ENCODE peak calls at places on chromosomes 3 and 15, in seven cellular contexts. P is astrocyte of the spinal cord, A is astrocyte, L is GM13976, S is A549, J is cardiac muscle cell, C is adrenal gland. O is an unnamed sample.
A peak's percentile ranks its signal among the peaks of the same experiment; 100 is the strongest.

GRCh38 chr3:55333041-55333440 is 154.1 kb downstream of the WNT5A start:
- DNase-seq in P (peak; percentile 28), A (no peak), L (no peak), S (no peak), J (peak; percentile 20), C (no peak), O (no peak)

GRCh38 chr3:37050242-37050641 is 56.9 kb downstream of the MLH1 start:
- DNase-seq in P (no peak), A (no peak), L (no peak), S (no peak), J (no peak), C (no peak), O (no peak)

GRCh38 chr15:83066034-83066760 is 855 bp downstream of the BTBD1 start:
- DNase-seq in P (no peak), A (no peak), L (no peak), S (no peak), J (no peak), C (peak; percentile 22), O (no peak)

GRCh38 chr15:42448281-42448680 is 42.7 kb downstream of the ZNF106 start:
- DNase-seq in P (no peak), A (no peak), L (no peak), S (no peak), J (no peak), C (no peak), O (no peak)

GRCh38 chr3:172448661-172449467 is 608 bp upstream of the GHSR start:
- DNase-seq in P (no peak), A (no peak), L (peak; percentile 23), S (no peak), J (no peak), C (no peak), O (no peak)

GRCh38 chr3:19147905-19148767 is at the start of gene KCNH8:
- DNase-seq in P (no peak), A (no peak), L (peak; percentile 38), S (peak; percentile 3), J (peak; percentile 12), C (peak; percentile 15), O (peak; percentile 39)

GRCh38 chr3:47984089-47984759 is 32.0 kb downstream of the MAP4 start:
- DNase-seq in P (peak; percentile 84), A (peak; percentile 76), L (no peak), S (no peak), J (peak; percentile 74), C (peak; percentile 41), O (no peak)

GRCh38 chr3:8625991-8626390 is 18.6 kb downstream of the SSUH2 start:
- DNase-seq in P (no peak), A (peak; percentile 60), L (no peak), S (no peak), J (peak; percentile 42), C (no peak), O (no peak)

GRCh38 chr3:189975376-189975990 is 145.2 kb downstream of the P3H2 start:
- DNase-seq in P (no peak), A (peak; percentile 64), L (no peak), S (no peak), J (peak; percentile 30), C (no peak), O (no peak)

GRCh38 chr15:32867313-32867626 is 149.5 kb downstream of the GREM1 start:
- DNase-seq in P (peak; percentile 86), A (peak; percentile 94), L (no peak), S (peak; percentile 78), J (peak; percentile 82), C (no peak), O (no peak)

GRCh38 chr15:93072011-93072410 is 17.0 kb downstream of the RGMA start:
- DNase-seq in P (peak; percentile 68), A (peak; percentile 27), L (no peak), S (no peak), J (peak; percentile 80), C (no peak), O (no peak)

GRCh38 chr15:93070901-93071300 is 18.1 kb downstream of the RGMA start:
- DNase-seq in P (no peak), A (no peak), L (no peak), S (no peak), J (no peak), C (no peak), O (no peak)

GRCh38 chr15:93071469-93071891 is 17.5 kb downstream of the RGMA start:
- DNase-seq in P (peak; percentile 20), A (no peak), L (no peak), S (no peak), J (peak; percentile 64), C (no peak), O (no peak)

GRCh38 chr15:93073465-93073952 is 15.5 kb downstream of the RGMA start:
- DNase-seq in P (no peak), A (no peak), L (no peak), S (no peak), J (no peak), C (no peak), O (no peak)

GRCh38 chr15:93072440-93073394 is 16.3 kb downstream of the RGMA start:
- DNase-seq in P (peak; percentile 70), A (peak; percentile 37), L (no peak), S (peak; percentile 67), J (peak; percentile 85), C (peak; percentile 65), O (no peak)
- TF ChIP-seq CTCF in P (no peak), A (no peak), L (no peak), S (no peak), J (no peak), C (no peak), O (no peak)

GRCh38 chr3:64125561-64125960 is 99.7 kb downstream of the PRICKLE2 start:
- DNase-seq in P (no peak), A (no peak), L (no peak), S (no peak), J (no peak), C (no peak), O (no peak)

GRCh38 chr3:64121750-64122311 is 98.5 kb upstream of the PSMD6 start:
- DNase-seq in P (no peak), A (no peak), L (no peak), S (no peak), J (no peak), C (no peak), O (no peak)

GRCh38 chr3:64120876-64121275 is 97.6 kb upstream of the PSMD6 start:
- DNase-seq in P (no peak), A (no peak), L (no peak), S (no peak), J (no peak), C (no peak), O (no peak)

GRCh38 chr3:64123931-64124330 is 100.6 kb upstream of the PSMD6 start:
- DNase-seq in P (no peak), A (no peak), L (no peak), S (no peak), J (no peak), C (no peak), O (no peak)

GRCh38 chr3:64122476-64122875 is 99.2 kb upstream of the PSMD6 start:
- DNase-seq in P (no peak), A (no peak), L (no peak), S (no peak), J (no peak), C (peak; percentile 20), O (no peak)
- TF ChIP-seq CTCF in P (no peak), A (no peak), L (no peak), S (no peak), J (no peak), C (no peak), O (no peak)

DNA sequence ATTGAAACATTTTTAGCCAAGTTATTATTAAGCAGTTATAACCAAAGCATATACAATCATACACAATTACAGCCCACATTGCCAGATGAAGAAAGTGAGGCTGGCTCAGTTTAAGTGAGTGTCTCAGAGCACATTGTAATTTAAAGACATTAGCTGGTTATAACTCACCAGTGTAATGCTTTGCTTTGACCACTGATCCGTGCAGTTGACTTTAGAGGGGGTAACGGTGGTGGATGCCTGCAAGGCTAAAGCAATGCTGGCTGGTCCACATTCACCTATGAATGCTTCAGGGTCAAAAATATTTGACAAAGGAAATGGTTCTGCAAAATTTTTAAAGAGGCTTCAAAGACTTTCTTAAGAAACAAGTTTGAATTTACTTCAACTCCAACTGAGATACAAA is 1.2 kb downstream of the C3orf85 start:
- DNase-seq in P (no peak), A (no peak), L (no peak), S (no peak), J (no peak), C (no peak), O (no peak)
- TF ChIP-seq CTCF in P (no peak), A (no peak), L (no peak), S (no peak), J (no peak), C (no peak), O (no peak)

GRCh38 chr15:88918738-88919137 is 5.6 kb upstream of the MFGE8 start:
- DNase-seq in P (peak; percentile 98), A (peak; percentile 99), L (peak; percentile 25), S (no peak), J (peak; percentile 98), C (no peak), O (no peak)
- TF ChIP-seq CTCF in P (no peak), A (no peak), L (no peak), S (no peak), J (no peak), C (no peak), O (no peak)

GRCh38 chr3:24088782-24089181 is 143.7 kb downstream of the NR1D2 start:
- DNase-seq in P (peak; percentile 8), A (no peak), L (peak; percentile 21), S (peak; percentile 19), J (peak; percentile 58), C (no peak), O (no peak)
- TF ChIP-seq CTCF in P (peak; percentile 54), A (peak; percentile 36), L (no peak), S (no peak), J (peak; percentile 65), C (peak; percentile 53), O (no peak)